ENCODE peak calls at places on chromosomes 5 and 9, in seven cellular contexts. V is GM12892, U is suprapubic skin, A is body of pancreas, T is transverse colon, E is GM12891, Y is ovary. N is an unnamed sample.

GRCh38 chr9:129637673-129638439 is 4.1 kb downstream of the ASB6 start:
- DNase-seq in V (no peak), U (no peak), A (no peak), T (no peak), E (no peak), Y (peak; percentile 19), N (no peak)

GRCh38 chr9:112890106-112891081 is at the start of gene SLC46A2:
- DNase-seq in V (no peak), U (no peak), A (peak; percentile 19), T (no peak), E (no peak), Y (no peak), N (no peak)

GRCh38 chr9:126756876-126757415 is 47.9 kb upstream of the ZBTB43 start:
- DNase-seq in V (no peak), U (no peak), A (no peak), T (no peak), E (no peak), Y (no peak), N (no peak)

GRCh38 chr9:116501871-116502270 is 185.2 kb upstream of the TRIM32 start:
- DNase-seq in V (no peak), U (no peak), A (no peak), T (no peak), E (no peak), Y (no peak), N (no peak)

GRCh38 chr5:35777358-35778087 is 79.2 kb upstream of the IL7R start:
- DNase-seq in V (no peak), U (peak; percentile 83), A (peak; percentile 70), T (peak; percentile 69), E (no peak), Y (peak; percentile 68), N (peak; percentile 68)

GRCh38 chr5:128062172-128062746 is 21.3 kb upstream of the SLC12A2 start:
- DNase-seq in V (no peak), U (no peak), A (no peak), T (peak; percentile 13), E (no peak), Y (no peak), N (no peak)

GRCh38 chr5:179905144-179905526 is 2.6 kb downstream of the TBC1D9B start:
- DNase-seq in V (no peak), U (no peak), A (no peak), T (no peak), E (no peak), Y (no peak), N (no peak)

GRCh38 chr9:37325778-37326177 is 96.7 kb upstream of the GRHPR start:
- DNase-seq in V (no peak), U (no peak), A (no peak), T (no peak), E (no peak), Y (no peak), N (peak; percentile 4)

GRCh38 chr5:72816297-72817075 is at the start of gene TNPO1:
- DNase-seq in V (peak; percentile 59), U (peak; percentile 95), A (peak; percentile 95), T (peak; percentile 94), E (peak; percentile 65), Y (peak; percentile 95), N (peak; percentile 91)
- TF ChIP-seq POLR2A in V (peak; percentile 84), U (peak; percentile 92), A (peak; percentile 98), T (peak; percentile 96), E (peak; percentile 84), Y (peak; percentile 86), N (peak; percentile 48)

GRCh38 chr5:173144200-173145176 is at the start of gene BNIP1:
- DNase-seq in V (peak; percentile 88), U (peak; percentile 95), A (peak; percentile 100), T (peak; percentile 99), E (peak; percentile 90), Y (peak; percentile 95), N (peak; percentile 95)
- TF ChIP-seq POLR2A in V (peak; percentile 81), U (no peak), A (peak; percentile 94), T (peak; percentile 75), E (peak; percentile 77), Y (peak; percentile 39), N (peak; percentile 74)

GRCh38 chr5:172769324-172769597 is 1.7 kb downstream of the DUSP1 start:
- DNase-seq in V (no peak), U (no peak), A (no peak), T (no peak), E (no peak), Y (no peak), N (peak; percentile 39)

GRCh38 chr5:172769598-172770373 is 1.2 kb downstream of the DUSP1 start:
- DNase-seq in V (no peak), U (no peak), A (peak; percentile 56), T (peak; percentile 46), E (no peak), Y (peak; percentile 73), N (peak; percentile 63)

GRCh38 chr5:172768098-172768572 is 2.9 kb downstream of the DUSP1 start:
- DNase-seq in V (no peak), U (no peak), A (no peak), T (no peak), E (no peak), Y (no peak), N (no peak)

GRCh38 chr5:172770374-172770674 is 671 bp downstream of the DUSP1 start:
- DNase-seq in V (no peak), U (no peak), A (no peak), T (no peak), E (peak; percentile 51), Y (no peak), N (no peak)

DNA sequence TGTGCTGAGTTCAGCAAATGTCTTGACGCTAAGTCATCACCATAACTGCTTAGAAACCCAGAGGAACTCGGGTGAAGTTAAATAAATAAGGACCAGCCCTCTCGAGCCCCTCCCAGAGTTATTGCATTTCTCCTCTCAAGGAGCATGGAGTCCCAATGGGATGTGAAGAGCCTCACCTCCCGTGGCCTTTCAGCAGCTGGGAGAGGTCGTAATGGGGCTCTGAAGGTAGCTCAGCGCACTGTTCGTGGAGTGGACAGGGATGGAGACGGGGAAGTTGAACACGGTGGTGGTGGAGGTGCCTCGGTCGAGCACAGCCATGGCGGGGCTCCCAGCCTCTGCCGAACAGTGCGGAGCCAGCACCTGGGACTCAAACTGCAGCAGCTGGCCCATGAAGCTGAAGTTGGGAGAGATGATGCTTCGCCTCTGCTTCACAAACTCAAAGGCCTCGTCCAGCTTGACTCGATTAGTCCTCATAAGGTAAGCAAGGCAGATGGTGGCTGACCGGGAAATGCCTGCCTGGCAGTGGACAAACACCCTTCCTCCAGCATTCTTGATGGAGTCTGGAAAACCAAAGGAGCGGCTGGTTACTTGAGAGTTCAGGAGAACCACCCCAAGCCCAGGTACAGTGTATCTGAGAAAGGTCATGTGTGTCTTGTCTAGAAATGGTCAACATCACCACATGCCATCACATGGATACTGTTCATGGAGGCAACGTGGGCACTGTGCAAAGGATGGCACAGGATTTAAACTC is 2.2 kb downstream of the DUSP1 start:
- DNase-seq in V (no peak), U (no peak), A (peak; percentile 56), T (peak; percentile 44), E (no peak), Y (no peak), N (peak; percentile 48)
- TF ChIP-seq POLR2A in V (no peak), U (peak; percentile 41), A (peak; percentile 67), T (peak; percentile 61), E (no peak), Y (no peak), N (peak; percentile 61)

GRCh38 chr5:178215263-178216002 is 11.1 kb downstream of the HNRNPAB start:
- DNase-seq in V (no peak), U (no peak), A (no peak), T (peak; percentile 71), E (no peak), Y (no peak), N (no peak)
- TF ChIP-seq POLR2A in V (peak; percentile 54), U (no peak), A (no peak), T (peak; percentile 53), E (peak; percentile 50), Y (no peak), N (no peak)